ENCODE peak calls at places on chromosomes 4 and X, in ten cellular contexts. E is SW480, X is AG20443, R is ecto neural progenitor cell, L is HS-27A, M is fibroblast of mammary gland, N is AG08396, G is amygdala, A is activated T-cell treated with anti-CD3 and anti-CD28 coated beads for 1 hour, D is NCI-H1092 treated with DMSO at 0.1 percent for 48 hours. T is an unnamed sample.

GRCh38 chrX:39779952-39780783 is 317.6 kb downstream of the BCOR start:
- DNase-seq in X (no peak), A (no peak), D (no peak), E (no peak), G (no peak), N (no peak), R (no peak), M (no peak), L (no peak), T (no peak)

GRCh38 chrX:136761410-136761809 is 19.3 kb downstream of the ARHGEF6 start:
- DNase-seq in A (no peak), E (no peak), X (no peak), D (no peak), L (no peak), R (no peak), G (no peak), M (no peak), N (no peak), T (no peak)

GRCh38 chr4:152206185-152206584 is 329.7 kb downstream of the FBXW7 start:
- DNase-seq in X (no peak), R (no peak), L (no peak), G (no peak), N (no peak), D (no peak), A (no peak), E (no peak), M (no peak), T (no peak)

GRCh38 chr4:94525993-94526740 is 74.4 kb downstream of the PDLIM5 start:
- DNase-seq in A (no peak), X (no peak), E (no peak), M (peak; percentile 61), D (no peak), G (no peak), L (no peak), N (no peak), R (no peak), T (no peak)

GRCh38 chrX:146264763-146265375 is 447.2 kb downstream of the SLITRK2 start:
- DNase-seq in L (no peak), G (no peak), X (no peak), R (no peak), E (no peak), N (no peak), D (peak; percentile 82), M (no peak), A (no peak), T (no peak)

GRCh38 chrX:133302775-133303445 is 84.8 kb upstream of the TFDP3 start:
- DNase-seq in R (no peak), G (no peak), A (no peak), M (no peak), X (no peak), E (no peak), D (no peak), L (no peak), N (no peak), T (no peak)

GRCh38 chr4:24279492-24279891 is 304.9 kb downstream of the DHX15 start:
- DNase-seq in G (no peak), A (no peak), E (no peak), D (no peak), X (no peak), L (no peak), M (no peak), R (no peak), N (no peak), T (no peak)

GRCh38 chrX:118495958-118496762 is 545 bp downstream of the DOCK11 start:
- DNase-seq in M (peak; percentile 32), E (peak; percentile 40), L (no peak), D (peak; percentile 34), N (no peak), G (peak; percentile 0), A (peak; percentile 61), X (peak; percentile 19), R (no peak), T (no peak)

GRCh38 chr4:173518419-173519102 is 11.5 kb downstream of the HAND2 start:
- DNase-seq in G (no peak), X (no peak), D (no peak), R (no peak), L (no peak), A (no peak), N (no peak), E (no peak), M (no peak), T (peak; percentile 71)

GRCh38 chrX:15170927-15171326 is 99.0 kb downstream of the ASB9 start:
- DNase-seq in G (no peak), N (no peak), X (no peak), E (no peak), R (no peak), A (no peak), D (no peak), M (no peak), L (no peak), T (no peak)

GRCh38 chrX:103398321-103398937 is 22.1 kb downstream of the BEX3 start:
- DNase-seq in D (no peak), M (peak; percentile 91), A (no peak), E (peak; percentile 78), G (no peak), R (no peak), N (peak; percentile 34), X (peak; percentile 69), L (no peak), T (no peak)